ENCODE peak calls at places on chromosomes 7 and 10, in four cellular contexts. One of them, this sample, is unnamed.

GRCh38 chr7:47738563-47739166 is 156.8 kb upstream of the TNS3 start:
- DNase-seq in SK-N-SH: no peak
- DNase-seq in adrenal gland: no peak
- DNase-seq in dorsolateral prefrontal cortex: no peak
- DNase-seq in this sample: no peak

GRCh38 chr10:88253-88652 is 39.2 kb upstream of the TUBB8 start:
- DNase-seq in SK-N-SH: no peak
- DNase-seq in adrenal gland: no peak
- DNase-seq in dorsolateral prefrontal cortex: no peak
- DNase-seq in this sample: no peak

GRCh38 chr7:117719377-117719776 is 153.9 kb downstream of the CTTNBP2 start:
- DNase-seq in SK-N-SH: no peak
- DNase-seq in adrenal gland: no peak
- DNase-seq in dorsolateral prefrontal cortex: no peak
- DNase-seq in this sample: no peak

GRCh38 chr7:76327610-76328009 is 25.1 kb downstream of the HSPB1 start:
- DNase-seq in SK-N-SH: peak
- DNase-seq in adrenal gland: no peak
- DNase-seq in dorsolateral prefrontal cortex: no peak
- DNase-seq in this sample: no peak

GRCh38 chr7:19368540-19368939 is 223.3 kb upstream of the FERD3L start:
- DNase-seq in SK-N-SH: no peak
- DNase-seq in adrenal gland: no peak
- DNase-seq in dorsolateral prefrontal cortex: no peak
- DNase-seq in this sample: no peak

GRCh38 chr7:77327932-77328628 is 88.1 kb downstream of the GSAP start:
- DNase-seq in SK-N-SH: no peak
- DNase-seq in adrenal gland: peak
- DNase-seq in dorsolateral prefrontal cortex: no peak
- DNase-seq in this sample: no peak

GRCh38 chr10:97197030-97197500 is 11.3 kb upstream of the SLIT1 start:
- DNase-seq in SK-N-SH: no peak
- DNase-seq in adrenal gland: no peak
- DNase-seq in dorsolateral prefrontal cortex: no peak
- DNase-seq in this sample: no peak

GRCh38 chr7:18555120-18555519 is 59.6 kb downstream of the HDAC9 start:
- DNase-seq in SK-N-SH: no peak
- DNase-seq in adrenal gland: no peak
- DNase-seq in dorsolateral prefrontal cortex: no peak
- DNase-seq in this sample: no peak

GRCh38 chr7:150923191-150923590 is 54.9 kb downstream of the KCNH2 start:
- DNase-seq in SK-N-SH: no peak
- DNase-seq in adrenal gland: no peak
- DNase-seq in dorsolateral prefrontal cortex: no peak
- DNase-seq in this sample: no peak

GRCh38 chr10:122856902-122857301 is 11.2 kb upstream of the CUZD1 start:
- DNase-seq in SK-N-SH: no peak
- DNase-seq in adrenal gland: no peak
- DNase-seq in dorsolateral prefrontal cortex: no peak
- DNase-seq in this sample: no peak

GRCh38 chr7:20310963-20311742 is 19.5 kb upstream of the ITGB8 start:
- DNase-seq in SK-N-SH: no peak
- DNase-seq in adrenal gland: no peak
- DNase-seq in dorsolateral prefrontal cortex: no peak
- DNase-seq in this sample: no peak

GRCh38 chr10:13890617-13891541 is 304.1 kb downstream of the PRPF18 start:
- DNase-seq in SK-N-SH: peak
- DNase-seq in adrenal gland: no peak
- DNase-seq in dorsolateral prefrontal cortex: no peak
- DNase-seq in this sample: no peak

GRCh38 chr10:97849491-97850402 is at the start of gene GOLGA7B:
- DNase-seq in SK-N-SH: peak
- DNase-seq in adrenal gland: peak
- DNase-seq in dorsolateral prefrontal cortex: no peak
- DNase-seq in this sample: no peak

GRCh38 chr7:88132725-88133124 is 87.1 kb downstream of the SRI start:
- DNase-seq in SK-N-SH: no peak
- DNase-seq in adrenal gland: no peak
- DNase-seq in dorsolateral prefrontal cortex: no peak
- DNase-seq in this sample: no peak

GRCh38 chr7:107610353-107610752 is 30.3 kb downstream of the BCAP29 start:
- DNase-seq in SK-N-SH: peak
- DNase-seq in adrenal gland: no peak
- DNase-seq in dorsolateral prefrontal cortex: no peak
- DNase-seq in this sample: no peak

GRCh38 chr10:127874966-127875765 is 17.6 kb downstream of the CLRN3 start:
- DNase-seq in SK-N-SH: no peak
- DNase-seq in adrenal gland: no peak
- DNase-seq in dorsolateral prefrontal cortex: no peak
- DNase-seq in this sample: no peak

GRCh38 chr7:137940656-137941518 is 61.0 kb downstream of the CREB3L2 start:
- DNase-seq in SK-N-SH: no peak
- DNase-seq in adrenal gland: no peak
- DNase-seq in dorsolateral prefrontal cortex: no peak
- DNase-seq in this sample: no peak

GRCh38 chr7:6501586-6502564 is 49.4 kb downstream of the GRID2IP start:
- DNase-seq in SK-N-SH: no peak
- DNase-seq in adrenal gland: no peak
- DNase-seq in dorsolateral prefrontal cortex: no peak
- DNase-seq in this sample: no peak

GRCh38 chr10:127854769-127855583 is 37.8 kb downstream of the CLRN3 start:
- DNase-seq in SK-N-SH: no peak
- DNase-seq in adrenal gland: peak
- DNase-seq in dorsolateral prefrontal cortex: no peak
- DNase-seq in this sample: no peak

GRCh38 chr7:3197567-3198212 is 103.4 kb upstream of the SDK1 start:
- DNase-seq in SK-N-SH: no peak
- DNase-seq in adrenal gland: no peak
- DNase-seq in dorsolateral prefrontal cortex: no peak
- DNase-seq in this sample: no peak

GRCh38 chr10:35447693-35448407 is 111.5 kb downstream of the CCNY start:
- DNase-seq in SK-N-SH: peak
- DNase-seq in adrenal gland: peak
- DNase-seq in dorsolateral prefrontal cortex: no peak
- DNase-seq in this sample: no peak

DNA sequence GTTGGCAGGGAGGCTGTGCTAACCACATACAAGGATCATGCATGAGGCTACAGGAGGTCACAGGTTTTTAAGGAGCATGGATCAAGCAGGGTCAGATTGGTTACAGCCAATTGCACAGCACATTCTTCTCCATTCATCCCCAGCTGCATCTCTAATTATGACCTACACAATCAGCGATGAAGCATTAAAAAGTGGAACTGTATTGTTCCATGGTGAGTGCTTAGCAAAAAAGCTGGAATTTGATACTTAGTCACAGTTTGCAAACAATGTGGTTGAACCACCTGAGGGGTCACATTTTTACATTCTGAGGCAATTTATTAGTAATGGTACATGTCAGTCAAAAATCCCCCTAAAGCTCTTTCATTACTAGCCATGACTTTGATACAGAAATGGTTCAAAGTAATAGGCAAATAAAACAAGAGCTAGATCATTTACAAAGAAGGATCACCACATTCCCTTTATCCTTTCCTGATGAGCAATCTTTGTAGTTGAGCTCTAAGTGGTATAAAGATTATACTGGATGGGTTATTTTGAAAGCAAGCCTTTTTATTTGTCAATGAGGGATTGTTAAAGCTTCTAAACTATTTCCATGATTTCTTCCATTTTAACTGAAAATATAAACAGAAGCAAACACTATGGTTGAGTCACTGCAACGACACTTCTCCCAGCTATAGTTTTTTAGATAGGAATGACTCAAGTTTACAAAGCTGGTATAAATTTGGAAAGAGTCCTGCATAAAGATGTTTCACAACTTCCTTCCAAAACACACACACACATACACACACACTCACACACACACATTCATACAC is 217.8 kb upstream of the SEMA3A start:
- DNase-seq in SK-N-SH: no peak
- DNase-seq in adrenal gland: no peak
- DNase-seq in dorsolateral prefrontal cortex: no peak
- DNase-seq in this sample: no peak
- H3K27ac ChIP-seq in SK-N-SH: peak
- H3K27ac ChIP-seq in adrenal gland: no peak
- H3K27ac ChIP-seq in dorsolateral prefrontal cortex: no peak
- H3K27ac ChIP-seq in this sample: no peak

GRCh38 chr10:50991496-50992355 is 82.6 kb upstream of the PRKG1 start:
- DNase-seq in SK-N-SH: peak
- DNase-seq in adrenal gland: peak
- DNase-seq in dorsolateral prefrontal cortex: no peak
- DNase-seq in this sample: no peak
- H3K27ac ChIP-seq in SK-N-SH: peak
- H3K27ac ChIP-seq in adrenal gland: no peak
- H3K27ac ChIP-seq in dorsolateral prefrontal cortex: peak
- H3K27ac ChIP-seq in this sample: peak

DNA sequence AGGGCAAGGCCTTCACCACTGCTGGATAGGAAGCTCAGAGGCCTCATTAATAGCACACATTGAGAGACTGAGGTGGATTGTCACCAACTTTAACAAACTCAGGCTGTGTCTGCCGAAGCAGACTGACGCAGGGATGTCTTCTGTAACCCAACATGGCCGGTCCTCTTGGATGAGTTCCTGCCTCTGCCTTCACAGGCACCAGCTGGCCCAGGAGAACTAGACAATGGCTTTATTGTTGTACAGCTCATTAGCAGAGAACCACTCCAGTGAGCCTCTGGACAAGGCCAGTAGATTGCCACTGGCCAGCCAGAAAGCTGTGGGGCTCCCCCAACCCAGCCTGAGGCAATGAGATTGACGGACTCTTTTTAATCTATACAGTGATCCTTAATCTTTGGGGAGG is 9.4 kb downstream of the NODAL start:
- DNase-seq in SK-N-SH: no peak
- DNase-seq in adrenal gland: no peak
- DNase-seq in dorsolateral prefrontal cortex: peak
- DNase-seq in this sample: peak
- H3K27ac ChIP-seq in SK-N-SH: no peak
- H3K27ac ChIP-seq in adrenal gland: no peak
- H3K27ac ChIP-seq in dorsolateral prefrontal cortex: peak
- H3K27ac ChIP-seq in this sample: peak

DNA sequence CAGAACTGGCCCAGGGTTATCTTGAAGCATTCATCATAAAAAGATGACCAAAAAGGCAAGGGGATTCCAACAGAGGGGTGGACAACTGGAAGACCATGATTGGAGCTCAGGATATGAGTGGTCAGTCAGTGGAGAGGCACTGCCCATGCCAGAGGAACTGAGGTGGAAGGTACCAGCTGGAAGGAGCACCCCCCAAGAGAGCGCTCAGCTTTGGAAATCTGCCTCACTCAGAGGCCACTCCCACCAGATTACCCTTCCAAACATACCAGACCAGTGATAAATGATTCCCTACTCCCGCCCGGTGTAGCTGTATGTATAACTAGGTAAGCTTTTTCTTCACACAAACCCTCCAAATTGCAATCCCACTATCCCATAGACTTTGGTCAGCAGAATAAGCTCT is 257.0 kb upstream of the SLC26A5 start:
- DNase-seq in SK-N-SH: no peak
- DNase-seq in adrenal gland: no peak
- DNase-seq in dorsolateral prefrontal cortex: no peak
- DNase-seq in this sample: no peak
- H3K27ac ChIP-seq in SK-N-SH: no peak
- H3K27ac ChIP-seq in adrenal gland: no peak
- H3K27ac ChIP-seq in dorsolateral prefrontal cortex: no peak
- H3K27ac ChIP-seq in this sample: no peak

GRCh38 chr7:33044986-33045385 is 17.6 kb downstream of the NT5C3A start:
- DNase-seq in SK-N-SH: no peak
- DNase-seq in adrenal gland: no peak
- DNase-seq in dorsolateral prefrontal cortex: no peak
- DNase-seq in this sample: no peak
- H3K27ac ChIP-seq in SK-N-SH: no peak
- H3K27ac ChIP-seq in adrenal gland: no peak
- H3K27ac ChIP-seq in dorsolateral prefrontal cortex: no peak
- H3K27ac ChIP-seq in this sample: no peak

GRCh38 chr7:118758582-118758981 is 534.1 kb downstream of the ANKRD7 start:
- DNase-seq in SK-N-SH: no peak
- DNase-seq in adrenal gland: no peak
- DNase-seq in dorsolateral prefrontal cortex: no peak
- DNase-seq in this sample: no peak

GRCh38 chr7:118753464-118753863 is 529.0 kb downstream of the ANKRD7 start:
- DNase-seq in SK-N-SH: no peak
- DNase-seq in adrenal gland: no peak
- DNase-seq in dorsolateral prefrontal cortex: no peak
- DNase-seq in this sample: no peak

GRCh38 chr7:118754608-118755007 is 530.1 kb downstream of the ANKRD7 start:
- DNase-seq in SK-N-SH: no peak
- DNase-seq in adrenal gland: no peak
- DNase-seq in dorsolateral prefrontal cortex: no peak
- DNase-seq in this sample: no peak

DNA sequence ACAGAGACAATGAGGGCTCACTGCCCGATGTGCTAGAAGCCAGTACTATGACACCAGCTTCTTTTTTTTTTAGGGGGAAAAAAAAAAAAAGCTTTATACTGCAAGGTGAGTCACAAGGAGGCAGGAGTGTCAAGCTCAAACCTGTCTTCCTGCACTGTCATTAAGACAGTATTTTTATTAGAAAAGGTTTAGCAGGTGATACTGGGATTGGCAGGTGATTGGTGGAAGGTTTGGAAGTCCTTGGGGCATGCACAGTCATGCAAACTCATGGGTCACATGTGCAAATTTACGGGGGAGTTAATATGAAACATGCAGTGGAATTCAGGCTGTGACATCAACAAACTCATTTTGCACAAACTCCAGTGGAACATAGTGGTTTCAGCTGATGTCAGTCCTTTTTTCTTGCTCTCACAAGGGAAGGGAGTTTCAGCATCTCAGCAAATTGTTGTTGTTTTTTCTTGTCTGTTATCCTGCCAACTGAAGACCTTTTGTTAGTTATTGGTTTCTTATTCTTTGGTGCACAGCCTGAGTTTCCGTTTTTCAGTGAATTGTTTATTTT is 530.6 kb downstream of the ANKRD7 start:
- DNase-seq in SK-N-SH: no peak
- DNase-seq in adrenal gland: no peak
- DNase-seq in dorsolateral prefrontal cortex: no peak
- DNase-seq in this sample: no peak
- H3K27ac ChIP-seq in SK-N-SH: no peak
- H3K27ac ChIP-seq in adrenal gland: no peak
- H3K27ac ChIP-seq in dorsolateral prefrontal cortex: no peak
- H3K27ac ChIP-seq in this sample: no peak